ENCODE peak calls at places on chromosomes 16 and 17, in nine cellular contexts. O is EL; V is stimulated activated CD4-positive, alpha-beta T cell treated with anti-CD3 and anti-CD28 coated beads, Interleukin-15, amount 100 ng/mL, for 24 hours; G is activated CD4-positive, alpha-beta T cell treated with anti-CD3 and anti-CD28 coated beads for 24 hours; U is activated effector memory CD4-positive, alpha-beta T cell treated with anti-CD3 and anti-CD28 coated beads, Interleukin-2, amount 50 U/mL, for 16 hours; A is left colon; Y is left cardiac atrium; B is CD8-positive, alpha-beta T cell; C is effector memory CD4-positive, alpha-beta T cell. I is an unnamed sample.

GRCh38 chr17:36008998-36009665 is 7.8 kb upstream of the CCL15 start:
- DNase-seq in A (no peak), U (no peak), Y (no peak), V (peak; percentile 14), C (no peak), B (no peak), G (no peak), O (peak; percentile 22), I (peak; percentile 6)

GRCh38 chr16:17277981-17278381 is 192.8 kb downstream of the XYLT1 start:
- DNase-seq in V (peak; percentile 23), G (no peak), C (no peak), B (peak; percentile 13), A (peak; percentile 70), U (no peak), Y (peak; percentile 35), O (no peak), I (no peak)

GRCh38 chr17:17819561-17819995 is 17.2 kb downstream of the SREBF1 start:
- DNase-seq in B (peak; percentile 68), G (peak; percentile 50), U (peak; percentile 87), O (peak; percentile 91), Y (peak; percentile 74), V (peak; percentile 90), C (peak; percentile 48), A (peak; percentile 76), I (peak; percentile 97)

GRCh38 chr16:7541026-7541425 is 208.4 kb downstream of the RBFOX1 start:
- DNase-seq in O (no peak), Y (no peak), U (no peak), B (no peak), G (no peak), V (no peak), A (no peak), C (no peak), I (no peak)

GRCh38 chr16:86087561-86088230 is 188.7 kb downstream of the IRF8 start:
- DNase-seq in O (no peak), V (no peak), A (no peak), B (no peak), U (peak; percentile 25), G (no peak), C (no peak), Y (no peak), I (no peak)

GRCh38 chr16:74309789-74310781 is 13.5 kb downstream of the PSMD7 start:
- DNase-seq in B (no peak), U (no peak), V (no peak), C (no peak), G (no peak), A (no peak), Y (no peak), O (peak; percentile 59), I (peak; percentile 56)

GRCh38 chr17:15213381-15214087 is 51.6 kb downstream of the PMP22 start:
- DNase-seq in U (no peak), G (no peak), B (no peak), C (no peak), O (peak; percentile 43), Y (no peak), A (no peak), V (no peak), I (peak; percentile 51)

GRCh38 chr16:78749745-78750268 is 650.4 kb downstream of the WWOX start:
- DNase-seq in O (no peak), V (no peak), C (no peak), A (no peak), Y (no peak), G (no peak), B (no peak), U (no peak), I (no peak)

GRCh38 chr17:47733414-47734288 is 615 bp downstream of the TBX21 start:
- DNase-seq in C (no peak), U (peak; percentile 71), V (no peak), B (no peak), O (no peak), A (no peak), G (no peak), Y (no peak), I (no peak)

GRCh38 chr17:59368218-59368857 is 36.9 kb downstream of the YPEL2 start:
- DNase-seq in U (peak; percentile 19), G (no peak), B (no peak), V (no peak), A (no peak), O (no peak), Y (no peak), C (no peak), I (no peak)

GRCh38 chr17:39365872-39366271 is 35.6 kb downstream of the FBXL20 start:
- DNase-seq in U (no peak), Y (no peak), B (no peak), O (no peak), V (no peak), A (no peak), C (no peak), G (no peak), I (no peak)

GRCh38 chr16:629289-630023 is 1.3 kb upstream of the WFIKKN1 start:
- DNase-seq in O (no peak), V (no peak), C (no peak), U (no peak), A (no peak), B (no peak), G (no peak), Y (peak; percentile 62), I (no peak)

GRCh38 chr17:72427761-72428109 is 306.9 kb downstream of the SOX9 start:
- DNase-seq in G (no peak), B (no peak), Y (no peak), O (no peak), C (no peak), V (no peak), U (no peak), A (no peak), I (no peak)

GRCh38 chr17:76697702-76698465 is 12.9 kb downstream of the MXRA7 start:
- DNase-seq in B (no peak), A (no peak), O (no peak), C (no peak), V (no peak), Y (peak; percentile 53), G (no peak), U (no peak), I (peak; percentile 63)

GRCh38 chr17:76867578-76868175 is 527 bp upstream of the MGAT5B start:
- DNase-seq in O (peak; percentile 68), B (no peak), C (no peak), G (no peak), V (no peak), Y (no peak), A (no peak), U (no peak), I (peak; percentile 70)

GRCh38 chr16:77225182-77225581 is 26.0 kb downstream of the SYCE1L start:
- DNase-seq in Y (no peak), A (no peak), G (no peak), C (no peak), O (no peak), B (no peak), U (no peak), V (no peak), I (no peak)

GRCh38 chr17:49101054-49101534 is 31.5 kb upstream of the B4GALNT2 start:
- DNase-seq in A (no peak), V (no peak), G (no peak), Y (no peak), U (no peak), O (peak; percentile 70), B (no peak), C (no peak), I (peak; percentile 87)

GRCh38 chr16:77995843-77996455 is 26.4 kb upstream of the CLEC3A start:
- DNase-seq in V (no peak), O (no peak), A (no peak), C (no peak), B (no peak), U (no peak), Y (no peak), G (no peak), I (no peak)

GRCh38 chr17:47099987-47100711 is 88.9 kb downstream of the CDC27 start:
- DNase-seq in Y (peak; percentile 94), G (peak; percentile 82), B (peak; percentile 86), O (peak; percentile 93), V (peak; percentile 93), U (peak; percentile 96), C (peak; percentile 85), A (peak; percentile 93), I (peak; percentile 85)

GRCh38 chr17:40062347-40063033 is at the start of gene THRA:
- DNase-seq in B (peak; percentile 71), Y (peak; percentile 75), A (peak; percentile 81), U (peak; percentile 90), V (peak; percentile 79), G (peak; percentile 44), C (peak; percentile 51), O (peak; percentile 58), I (peak; percentile 49)

GRCh38 chr17:29784661-29785060 is 145.4 kb downstream of the SSH2 start:
- DNase-seq in Y (no peak), B (no peak), C (no peak), V (no peak), A (no peak), O (peak; percentile 27), G (no peak), U (no peak), I (peak; percentile 40)

GRCh38 chr17:57405486-57406072 is 149.3 kb downstream of the MSI2 start:
- DNase-seq in B (no peak), O (no peak), G (no peak), C (no peak), A (no peak), Y (no peak), U (no peak), V (no peak), I (no peak)

GRCh38 chr16:51034481-51035109 is 116.5 kb downstream of the SALL1 start:
- DNase-seq in A (no peak), O (no peak), Y (no peak), C (no peak), B (no peak), U (no peak), G (no peak), V (no peak), I (no peak)

GRCh38 chr17:21283482-21284318 is 811 bp upstream of the MAP2K3 start:
- DNase-seq in G (no peak), Y (peak; percentile 57), B (no peak), C (no peak), V (no peak), O (peak; percentile 60), U (no peak), A (peak; percentile 70), I (peak; percentile 47)

GRCh38 chr16:19366384-19366783 is 51.3 kb upstream of the TMC5 start:
- DNase-seq in C (no peak), Y (no peak), G (no peak), B (no peak), A (no peak), U (no peak), O (peak; percentile 23), V (no peak), I (peak; percentile 26)

GRCh38 chr17:1783834-1784611 is 22.2 kb downstream of the SERPINF1 start:
- DNase-seq in G (no peak), V (no peak), B (no peak), Y (peak; percentile 89), A (peak; percentile 44), C (no peak), U (peak; percentile 56), O (peak; percentile 47), I (peak; percentile 79)

GRCh38 chr17:10295728-10296343 is 77.0 kb downstream of the MYH13 start:
- DNase-seq in U (no peak), Y (peak; percentile 47), O (peak; percentile 61), G (no peak), C (no peak), V (peak; percentile 40), A (peak; percentile 37), B (peak; percentile 14), I (peak; percentile 52)

GRCh38 chr16:14369734-14370598 is 260.1 kb downstream of the PARN start:
- DNase-seq in C (no peak), A (no peak), V (no peak), O (peak; percentile 30), G (no peak), B (no peak), Y (peak; percentile 74), U (no peak), I (no peak)

GRCh38 chr17:68033636-68034451 is 1.7 kb upstream of the KPNA2 start:
- DNase-seq in V (no peak), O (peak; percentile 70), U (no peak), C (no peak), B (no peak), G (no peak), Y (no peak), A (no peak), I (peak; percentile 90)

GRCh38 chr16:87652799-87653198 is 50.5 kb downstream of the JPH3 start:
- DNase-seq in B (no peak), O (no peak), U (no peak), C (no peak), V (no peak), A (no peak), G (no peak), Y (no peak), I (no peak)

GRCh38 chr16:85765767-85766166 is 14.9 kb upstream of the C16orf74 start:
- DNase-seq in O (no peak), C (no peak), A (no peak), G (no peak), V (no peak), U (no peak), Y (no peak), B (no peak), I (no peak)